ENCODE peak calls at places on chromosomes 5 and 9, in five cellular contexts. E, R, G, T and F are unnamed samples.

GRCh38 chr5:92002875-92003274 is 619.8 kb upstream of the ARRDC3 start:
- DNase-seq in E (no peak), R (no peak), G (no peak), T (no peak), F (no peak)

GRCh38 chr9:89311346-89312153 is 555 bp downstream of the CKS2 start:
- DNase-seq in E (peak; percentile 37), R (no peak), G (no peak), T (no peak), F (no peak)

GRCh38 chr9:130197888-130198287 is 25.7 kb downstream of the NCS1 start:
- DNase-seq in E (no peak), R (no peak), G (peak; percentile 41), T (peak; percentile 29), F (no peak)

GRCh38 chr9:5651246-5651645 is 22.3 kb downstream of the RIC1 start:
- DNase-seq in E (no peak), R (no peak), G (no peak), T (no peak), F (no peak)

GRCh38 chr5:79436224-79436623 is 77.7 kb downstream of the HOMER1 start:
- DNase-seq in E (no peak), R (no peak), G (no peak), T (no peak), F (no peak)

GRCh38 chr5:107917983-107918382 is 247.2 kb upstream of the EFNA5 start:
- DNase-seq in E (no peak), R (no peak), G (no peak), T (no peak), F (no peak)

GRCh38 chr5:39420482-39421145 is 4.2 kb downstream of the DAB2 start:
- DNase-seq in E (no peak), R (no peak), G (peak; percentile 83), T (no peak), F (no peak)

GRCh38 chr5:14816374-14816998 is 55.1 kb downstream of the ANKH start:
- DNase-seq in E (no peak), R (no peak), G (no peak), T (no peak), F (no peak)

GRCh38 chr5:1836891-1837880 is 36.0 kb downstream of the NDUFS6 start:
- DNase-seq in E (no peak), R (no peak), G (no peak), T (no peak), F (no peak)

GRCh38 chr5:139494832-139495231 is 12.3 kb upstream of the STING1 start:
- DNase-seq in E (no peak), R (no peak), G (no peak), T (no peak), F (no peak)

GRCh38 chr9:22469928-22470544 is 23.4 kb downstream of the DMRTA1 start:
- DNase-seq in E (peak; percentile 81), R (peak; percentile 49), G (no peak), T (peak; percentile 74), F (no peak)

GRCh38 chr9:94084314-94084713 is at the start of gene PTPDC1:
- DNase-seq in E (no peak), R (peak; percentile 8), G (no peak), T (peak; percentile 24), F (peak; percentile 53)

GRCh38 chr5:125401724-125402622 is 655.5 kb upstream of the ZNF608 start:
- DNase-seq in E (peak; percentile 62), R (no peak), G (no peak), T (peak; percentile 32), F (no peak)

GRCh38 chr5:59361454-59361853 is 532.1 kb downstream of the PDE4D start:
- DNase-seq in E (peak; percentile 31), R (no peak), G (no peak), T (peak; percentile 39), F (no peak)

GRCh38 chr5:176774216-176775171 is 35.9 kb upstream of the UNC5A start:
- DNase-seq in E (no peak), R (no peak), G (no peak), T (no peak), F (no peak)

GRCh38 chr5:160266752-160267345 is 37.5 kb downstream of the FABP6 start:
- DNase-seq in E (no peak), R (no peak), G (no peak), T (no peak), F (no peak)

GRCh38 chr5:80216753-80217596 is 38.9 kb downstream of the SERINC5 start:
- DNase-seq in E (no peak), R (peak; percentile 88), G (peak; percentile 89), T (peak; percentile 89), F (peak; percentile 72)

GRCh38 chr9:20732118-20732517 is 48.1 kb downstream of the FOCAD start:
- DNase-seq in E (no peak), R (no peak), G (no peak), T (no peak), F (no peak)

GRCh38 chr9:125346351-125346750 is 84.7 kb downstream of the GAPVD1 start:
- DNase-seq in E (peak; percentile 14), R (no peak), G (no peak), T (no peak), F (no peak)

GRCh38 chr5:141343242-141343952 is at the start of gene PCDHGA3:
- DNase-seq in E (peak; percentile 40), R (no peak), G (no peak), T (no peak), F (no peak)

GRCh38 chr5:67233075-67233474 is 36.5 kb upstream of the CD180 start:
- DNase-seq in E (peak; percentile 27), R (no peak), G (no peak), T (no peak), F (no peak)

GRCh38 chr5:180241600-180241999 is 32.6 kb upstream of the RASGEF1C start:
- DNase-seq in E (no peak), R (no peak), G (no peak), T (no peak), F (no peak)

GRCh38 chr5:42943931-42944631 is 96.0 kb downstream of the ANXA2R start:
- DNase-seq in E (no peak), R (no peak), G (no peak), T (no peak), F (no peak)

GRCh38 chr9:19894975-19895374 is 106.1 kb upstream of the SLC24A2 start:
- DNase-seq in E (no peak), R (no peak), G (no peak), T (no peak), F (no peak)